ENCODE peak calls at places on chromosome 22, in four cellular contexts. S, Q, H and Z are unnamed samples. For H3K36me3, H3K9me1 and H4K20me1, the result is how much of the 10 kb centered on the place peaks cover.

GRCh38 chr22:47333625-47334024 is 571.2 kb downstream of the TBC1D22A start:
- DNase-seq in S (peak), Q (no peak), H (peak), Z (peak)

GRCh38 chr22:23237201-23237798 is 57.0 kb downstream of the BCR start:
- DNase-seq in S (peak), Q (peak), H (no peak), Z (no peak)

GRCh38 chr22:46681010-46681409 is 57.0 kb downstream of the CERK start:
- DNase-seq in S (no peak), Q (peak), H (no peak), Z (no peak)

GRCh38 chr22:49768077-49768476 is 59.6 kb downstream of the BRD1 start:
- DNase-seq in S (no peak), Q (no peak), H (no peak), Z (no peak)

GRCh38 chr22:35330258-35330861 is 30.7 kb downstream of the TOM1 start:
- DNase-seq in S (peak), Q (no peak), H (peak), Z (no peak)

GRCh38 chr22:27647540-27647939 is 154.0 kb downstream of the MN1 start:
- DNase-seq in S (no peak), Q (no peak), H (no peak), Z (no peak)

GRCh38 chr22:29200901-29201300 is 4.8 kb upstream of the EMID1 start:
- DNase-seq in S (no peak), Q (no peak), H (no peak), Z (no peak)

GRCh38 chr22:46432164-46433068 is 96.9 kb downstream of the TRMU start:
- DNase-seq in S (no peak), Q (no peak), H (no peak), Z (no peak)

GRCh38 chr22:23874871-23875270 is 17.2 kb downstream of the SLC2A11 start:
- DNase-seq in S (no peak), Q (no peak), H (no peak), Z (no peak)

GRCh38 chr22:47589271-47590250 is 827.1 kb downstream of the TBC1D22A start:
- DNase-seq in S (no peak), Q (no peak), H (no peak), Z (no peak)

GRCh38 chr22:47126344-47126811 is 363.9 kb downstream of the TBC1D22A start:
- DNase-seq in S (no peak), Q (no peak), H (no peak), Z (no peak)

GRCh38 chr22:23036684-23037428 is 33.5 kb upstream of the GNAZ start:
- DNase-seq in S (peak), Q (peak), H (peak), Z (no peak)

GRCh38 chr22:28792491-28793383 is 7.6 kb downstream of the XBP1 start:
- DNase-seq in S (no peak), Q (no peak), H (no peak), Z (no peak)

GRCh38 chr22:49186756-49187155 is 640.9 kb downstream of the BRD1 start:
- DNase-seq in S (no peak), Q (no peak), H (no peak), Z (no peak)

GRCh38 chr22:47287516-47287915 is 525.1 kb downstream of the TBC1D22A start:
- DNase-seq in S (no peak), Q (no peak), H (no peak), Z (no peak)

GRCh38 chr22:20519558-20519957 is 12.1 kb downstream of the MED15 start:
- DNase-seq in S (no peak), Q (no peak), H (no peak), Z (no peak)
- H3K36me3 ChIP-seq in S (under half), Q (half or more), H (under half), Z (under half)

GRCh38 chr22:19406846-19407245 is 24.7 kb downstream of the HIRA start:
- DNase-seq in S (no peak), Q (no peak), H (no peak), Z (no peak)
- H3K9me1 ChIP-seq in S (under half), Q (under half), H (under half), Z (under half)

GRCh38 chr22:42955842-42956241 is 59.1 kb downstream of the PACSIN2 start:
- DNase-seq in S (no peak), Q (no peak), H (no peak), Z (no peak)
- H4K20me1 ChIP-seq in S (under half), Q (under half), H (under half), Z (under half)

GRCh38 chr22:41516462-41516861 is 27.8 kb downstream of the POLR3H start:
- DNase-seq in S (no peak), Q (no peak), H (no peak), Z (no peak)
- H3K36me3 ChIP-seq in S (under half), Q (half or more), H (under half), Z (under half)

DNA sequence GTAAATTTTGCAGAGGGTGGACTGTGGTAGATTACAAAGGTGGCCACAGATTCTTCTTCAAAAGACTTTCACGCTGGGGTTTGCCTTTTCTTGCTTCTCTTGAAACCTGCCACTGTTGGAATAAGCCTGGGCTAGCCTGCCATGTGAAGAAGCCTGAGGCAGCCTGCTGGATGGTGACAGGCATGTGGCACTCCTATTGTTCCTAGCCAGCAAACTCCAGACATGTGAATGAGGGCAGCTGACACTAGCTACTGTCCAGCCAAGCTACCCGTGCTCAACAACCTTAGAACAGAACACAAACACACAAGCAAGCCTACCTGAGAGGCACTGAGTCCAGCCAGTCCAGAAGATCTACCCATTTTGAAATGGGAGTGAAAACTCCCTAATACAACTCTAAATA is 322.7 kb upstream of the LARGE1 start:
- DNase-seq in S (no peak), Q (no peak), H (no peak), Z (no peak)
- H3K9me1 ChIP-seq in S (under half), Q (under half), H (under half), Z (under half)

DNA sequence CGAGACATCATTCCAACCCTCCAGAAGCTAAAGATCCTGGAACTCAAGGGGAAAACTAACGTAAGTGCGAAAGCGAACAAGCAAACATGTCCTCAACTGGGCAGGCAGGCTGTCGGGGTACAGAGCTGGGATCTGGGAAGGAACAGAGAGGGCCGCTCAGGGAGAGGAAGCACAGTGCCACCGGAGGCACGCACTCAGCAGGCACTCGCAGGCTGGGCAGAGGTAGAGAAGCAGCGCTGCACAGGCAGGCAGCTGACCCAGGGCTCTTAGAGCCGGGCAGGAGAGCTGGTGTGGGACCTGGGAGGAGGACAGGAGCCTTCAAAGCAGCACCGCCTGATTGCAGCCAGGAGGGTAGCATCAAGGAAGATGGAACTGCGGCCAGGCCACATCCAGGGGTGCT is 62.2 kb downstream of the MICAL3 start:
- DNase-seq in S (no peak), Q (no peak), H (no peak), Z (no peak)
- H4K20me1 ChIP-seq in S (under half), Q (under half), H (under half), Z (under half)

DNA sequence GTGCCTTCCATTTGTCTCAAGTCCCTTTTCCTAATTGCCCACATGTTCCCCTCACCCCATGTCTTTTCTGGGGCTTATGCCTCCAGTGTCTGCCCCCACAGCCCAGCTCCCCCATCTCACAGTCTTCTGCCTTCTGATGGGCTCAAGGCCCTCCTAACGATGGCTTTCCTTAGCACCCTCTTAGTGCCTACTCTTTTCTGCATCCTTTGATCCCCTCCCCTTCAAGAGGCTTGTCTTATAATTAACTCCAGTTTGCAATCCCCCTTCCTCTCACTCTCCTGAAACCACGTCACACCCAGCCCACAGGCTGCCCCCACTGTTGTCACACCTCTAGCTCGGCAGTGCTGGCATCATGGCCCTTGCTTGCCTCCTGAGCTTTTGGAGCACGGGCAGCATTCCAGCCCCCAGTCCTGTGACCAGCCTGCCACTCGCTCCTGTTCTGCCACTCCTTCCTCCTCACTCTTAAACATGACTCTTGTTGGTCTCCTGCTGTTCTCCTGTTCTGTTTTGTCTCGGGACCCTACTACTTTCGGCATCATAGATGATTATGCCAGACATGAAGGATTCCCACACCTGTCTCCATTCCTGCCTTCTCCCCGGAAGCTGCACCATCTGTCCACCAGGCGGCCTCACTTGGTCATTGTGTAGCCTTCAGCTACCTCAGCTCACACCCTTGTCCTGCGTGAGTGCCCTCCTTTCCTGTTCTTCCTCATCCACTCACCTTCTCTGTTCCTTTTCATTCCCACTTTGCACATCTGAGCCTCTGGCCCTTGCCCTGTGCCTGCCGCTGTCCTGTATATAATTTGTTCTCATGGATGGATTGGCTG is 26.1 kb downstream of the UBE2L3 start:
- DNase-seq in S (no peak), Q (peak), H (no peak), Z (no peak)
- H3K36me3 ChIP-seq in S (under half), Q (half or more), H (under half), Z (under half)

GRCh38 chr22:42500164-42500835 is 19.3 kb downstream of the RRP7A start:
- DNase-seq in S (peak), Q (peak), H (peak), Z (peak)

DNA sequence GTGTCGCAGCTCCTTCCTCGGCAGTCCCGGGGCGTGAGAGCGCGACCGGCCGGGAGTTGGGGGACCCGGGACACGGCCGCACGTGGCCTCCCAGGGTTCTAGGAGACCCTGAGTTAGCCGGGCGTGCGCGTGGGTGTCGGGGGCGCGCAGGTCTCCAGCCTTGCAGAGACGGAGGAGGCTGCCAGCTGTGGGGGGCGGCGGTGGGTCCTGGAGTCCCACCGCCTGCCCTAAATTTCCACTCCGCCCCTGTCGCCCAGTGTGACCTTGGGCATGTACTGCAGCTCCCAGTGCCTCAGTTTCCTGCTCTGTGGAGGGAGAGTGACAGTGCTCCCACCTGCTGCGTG is 18.8 kb downstream of the RRP7A start:
- DNase-seq in S (no peak), Q (no peak), H (no peak), Z (no peak)
- H3K9me1 ChIP-seq in S (under half), Q (under half), H (under half), Z (under half)

DNA sequence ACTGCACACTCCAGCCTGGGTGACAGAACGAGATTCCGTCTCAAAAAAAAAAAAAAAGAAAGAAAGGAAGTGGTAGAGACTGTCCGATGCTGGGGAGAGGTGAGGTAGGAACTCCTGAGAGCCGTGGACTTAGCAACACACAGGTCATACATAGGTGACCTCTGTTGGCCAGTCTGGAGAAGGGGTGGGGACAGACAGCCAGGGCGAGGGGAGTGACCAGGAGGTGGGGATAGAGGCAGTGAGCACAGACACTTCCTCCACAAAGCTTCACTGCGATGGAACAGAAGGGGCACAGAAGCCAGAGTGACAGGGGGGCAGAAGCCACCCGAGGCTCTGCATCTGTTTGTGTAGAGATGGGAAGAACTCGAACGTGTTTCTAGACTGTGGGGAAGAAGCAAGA is 47.1 kb downstream of the MYH9 start:
- DNase-seq in S (no peak), Q (no peak), H (no peak), Z (no peak)
- H4K20me1 ChIP-seq in S (half or more), Q (under half), H (under half), Z (half or more)

GRCh38 chr22:31852691-31853370 is 91.5 kb upstream of the YWHAH start:
- DNase-seq in S (peak), Q (no peak), H (no peak), Z (no peak)
- H3K36me3 ChIP-seq in S (under half), Q (under half), H (under half), Z (under half)